ENCODE peak calls at places on chromosomes 16 and 17, in five cellular contexts. One of them, this sample, is unnamed.

GRCh38 chr17:59753522-59754467 is 46.3 kb downstream of the VMP1 start:
- DNase-seq in heart right ventricle: peak
- DNase-seq in cardiac muscle cell: peak
- DNase-seq in choroid plexus epithelial cell: peak
- DNase-seq in fibroblast of the aortic adventitia: peak
- DNase-seq in this sample: peak

GRCh38 chr16:10136916-10137315 is 45.3 kb downstream of the GRIN2A start:
- DNase-seq in choroid plexus epithelial cell: no peak
- DNase-seq in fibroblast of the aortic adventitia: no peak
- DNase-seq in heart right ventricle: no peak
- DNase-seq in cardiac muscle cell: no peak
- DNase-seq in this sample: no peak

GRCh38 chr17:50919321-50920040 is 53.3 kb upstream of the TOB1 start:
- DNase-seq in cardiac muscle cell: peak
- DNase-seq in heart right ventricle: peak
- DNase-seq in fibroblast of the aortic adventitia: peak
- DNase-seq in choroid plexus epithelial cell: peak
- DNase-seq in this sample: peak

GRCh38 chr17:65987988-65988387 is 203.9 kb downstream of the CEP112 start:
- DNase-seq in fibroblast of the aortic adventitia: peak
- DNase-seq in heart right ventricle: no peak
- DNase-seq in choroid plexus epithelial cell: peak
- DNase-seq in cardiac muscle cell: peak
- DNase-seq in this sample: peak

GRCh38 chr17:9566067-9566466 is 9.6 kb downstream of the STX8 start:
- DNase-seq in fibroblast of the aortic adventitia: peak
- DNase-seq in heart right ventricle: no peak
- DNase-seq in choroid plexus epithelial cell: peak
- DNase-seq in cardiac muscle cell: no peak
- DNase-seq in this sample: no peak

GRCh38 chr17:50889528-50890118 is 23.5 kb upstream of the TOB1 start:
- DNase-seq in cardiac muscle cell: no peak
- DNase-seq in choroid plexus epithelial cell: no peak
- DNase-seq in fibroblast of the aortic adventitia: no peak
- DNase-seq in heart right ventricle: no peak
- DNase-seq in this sample: no peak

GRCh38 chr16:31130336-31130812 is 5.2 kb downstream of the PRSS8 start:
- DNase-seq in fibroblast of the aortic adventitia: no peak
- DNase-seq in cardiac muscle cell: no peak
- DNase-seq in heart right ventricle: no peak
- DNase-seq in choroid plexus epithelial cell: no peak
- DNase-seq in this sample: no peak

GRCh38 chr16:4077083-4077714 is 39.0 kb downstream of the ADCY9 start:
- DNase-seq in fibroblast of the aortic adventitia: no peak
- DNase-seq in choroid plexus epithelial cell: no peak
- DNase-seq in cardiac muscle cell: no peak
- DNase-seq in heart right ventricle: no peak
- DNase-seq in this sample: no peak

GRCh38 chr16:83917152-83918120 is 18.5 kb downstream of the MLYCD start:
- DNase-seq in heart right ventricle: no peak
- DNase-seq in choroid plexus epithelial cell: no peak
- DNase-seq in cardiac muscle cell: no peak
- DNase-seq in fibroblast of the aortic adventitia: no peak
- DNase-seq in this sample: no peak

GRCh38 chr17:45043268-45043681 is 8.2 kb downstream of the DCAKD start:
- DNase-seq in fibroblast of the aortic adventitia: no peak
- DNase-seq in choroid plexus epithelial cell: no peak
- DNase-seq in cardiac muscle cell: no peak
- DNase-seq in heart right ventricle: no peak
- DNase-seq in this sample: no peak

GRCh38 chr17:297758-298157 is 54.8 kb downstream of the RPH3AL start:
- DNase-seq in heart right ventricle: no peak
- DNase-seq in fibroblast of the aortic adventitia: no peak
- DNase-seq in choroid plexus epithelial cell: no peak
- DNase-seq in cardiac muscle cell: no peak
- DNase-seq in this sample: no peak

GRCh38 chr16:70257391-70257790 is 5.7 kb upstream of the EXOSC6 start:
- DNase-seq in fibroblast of the aortic adventitia: peak
- DNase-seq in cardiac muscle cell: no peak
- DNase-seq in choroid plexus epithelial cell: no peak
- DNase-seq in heart right ventricle: no peak
- DNase-seq in this sample: no peak

GRCh38 chr16:4372578-4373355 is 1.1 kb downstream of the VASN start:
- DNase-seq in choroid plexus epithelial cell: no peak
- DNase-seq in fibroblast of the aortic adventitia: no peak
- DNase-seq in cardiac muscle cell: no peak
- DNase-seq in heart right ventricle: no peak
- DNase-seq in this sample: peak

GRCh38 chr16:1430759-1431496 is at the start of gene PERCC1:
- DNase-seq in fibroblast of the aortic adventitia: no peak
- DNase-seq in cardiac muscle cell: no peak
- DNase-seq in heart right ventricle: no peak
- DNase-seq in choroid plexus epithelial cell: no peak
- DNase-seq in this sample: no peak

GRCh38 chr16:77963185-77964044 is 58.9 kb upstream of the CLEC3A start:
- DNase-seq in heart right ventricle: no peak
- DNase-seq in cardiac muscle cell: no peak
- DNase-seq in fibroblast of the aortic adventitia: no peak
- DNase-seq in choroid plexus epithelial cell: peak
- DNase-seq in this sample: no peak

GRCh38 chr17:19263621-19264010 is 26.4 kb downstream of the EPN2 start:
- DNase-seq in heart right ventricle: no peak
- DNase-seq in choroid plexus epithelial cell: peak
- DNase-seq in fibroblast of the aortic adventitia: peak
- DNase-seq in cardiac muscle cell: no peak
- DNase-seq in this sample: peak

GRCh38 chr17:37744961-37745800 is at the start of gene HNF1B:
- DNase-seq in fibroblast of the aortic adventitia: no peak
- DNase-seq in cardiac muscle cell: no peak
- DNase-seq in heart right ventricle: no peak
- DNase-seq in choroid plexus epithelial cell: no peak
- DNase-seq in this sample: no peak

GRCh38 chr17:21005367-21005766 is 37.4 kb downstream of the USP22 start:
- DNase-seq in cardiac muscle cell: no peak
- DNase-seq in fibroblast of the aortic adventitia: no peak
- DNase-seq in choroid plexus epithelial cell: no peak
- DNase-seq in heart right ventricle: no peak
- DNase-seq in this sample: no peak

GRCh38 chr17:39360537-39360936 is 40.9 kb downstream of the FBXL20 start:
- DNase-seq in cardiac muscle cell: no peak
- DNase-seq in fibroblast of the aortic adventitia: no peak
- DNase-seq in choroid plexus epithelial cell: no peak
- DNase-seq in heart right ventricle: peak
- DNase-seq in this sample: no peak

GRCh38 chr17:47301161-47301560 is 22.6 kb upstream of the EFCAB13 start:
- DNase-seq in heart right ventricle: no peak
- DNase-seq in fibroblast of the aortic adventitia: no peak
- DNase-seq in choroid plexus epithelial cell: no peak
- DNase-seq in cardiac muscle cell: no peak
- DNase-seq in this sample: no peak

GRCh38 chr16:907819-908218 is 63.0 kb downstream of the LMF1 start:
- DNase-seq in choroid plexus epithelial cell: no peak
- DNase-seq in cardiac muscle cell: no peak
- DNase-seq in heart right ventricle: no peak
- DNase-seq in fibroblast of the aortic adventitia: no peak
- DNase-seq in this sample: no peak

GRCh38 chr17:58783380-58783779 is 27.7 kb downstream of the PPM1E start:
- DNase-seq in choroid plexus epithelial cell: no peak
- DNase-seq in cardiac muscle cell: no peak
- DNase-seq in fibroblast of the aortic adventitia: peak
- DNase-seq in heart right ventricle: no peak
- DNase-seq in this sample: no peak

GRCh38 chr17:81064746-81065475 is 30.0 kb downstream of the BAIAP2 start:
- DNase-seq in fibroblast of the aortic adventitia: peak
- DNase-seq in cardiac muscle cell: no peak
- DNase-seq in heart right ventricle: peak
- DNase-seq in choroid plexus epithelial cell: peak
- DNase-seq in this sample: peak

GRCh38 chr17:43714338-43715149 is 44.0 kb downstream of the SOST start:
- DNase-seq in choroid plexus epithelial cell: peak
- DNase-seq in heart right ventricle: no peak
- DNase-seq in cardiac muscle cell: no peak
- DNase-seq in fibroblast of the aortic adventitia: no peak
- DNase-seq in this sample: no peak
- H3K4me3 ChIP-seq in choroid plexus epithelial cell: no peak
- H3K4me3 ChIP-seq in heart right ventricle: no peak
- H3K4me3 ChIP-seq in cardiac muscle cell: no peak
- H3K4me3 ChIP-seq in fibroblast of the aortic adventitia: no peak
- H3K4me3 ChIP-seq in this sample: peak

DNA sequence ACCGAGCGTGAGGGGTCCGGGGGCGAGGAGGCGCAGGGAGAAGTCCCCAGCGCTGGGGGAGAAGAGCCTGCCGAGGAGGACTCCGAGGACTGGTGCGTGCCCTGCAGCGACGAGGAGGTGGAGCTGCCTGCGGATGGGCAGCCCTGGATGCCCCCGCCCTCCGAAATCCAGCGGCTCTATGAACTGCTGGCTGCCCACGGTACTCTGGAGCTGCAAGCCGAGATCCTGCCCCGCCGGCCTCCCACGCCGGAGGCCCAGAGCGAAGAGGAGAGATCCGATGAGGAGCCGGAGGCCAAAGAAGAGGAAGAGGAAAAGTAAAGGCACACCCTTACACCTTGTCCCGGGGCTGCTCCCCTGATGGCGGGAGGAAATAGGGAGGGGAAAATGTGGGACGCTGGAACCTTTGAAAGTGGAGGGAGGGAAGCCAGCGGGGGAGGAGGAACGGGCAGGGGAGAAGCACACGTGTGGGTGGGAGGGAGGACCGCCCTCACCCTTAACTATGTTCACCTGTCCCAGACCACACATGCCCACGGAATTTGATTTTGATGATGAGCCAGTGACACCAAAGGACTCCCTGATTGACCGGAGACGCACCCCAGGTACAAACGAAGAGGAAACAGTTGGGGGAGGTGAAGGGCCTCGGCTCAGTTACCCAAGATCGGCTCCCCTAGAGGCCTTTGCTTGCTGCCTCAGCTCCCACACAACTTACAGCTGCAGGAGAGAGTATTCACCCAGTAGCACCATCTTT is 916 bp downstream of the PAGR1 start:
- DNase-seq in fibroblast of the aortic adventitia: peak
- DNase-seq in cardiac muscle cell: peak
- DNase-seq in heart right ventricle: peak
- DNase-seq in choroid plexus epithelial cell: peak
- DNase-seq in this sample: peak
- TF ChIP-seq CTCF in fibroblast of the aortic adventitia: peak
- TF ChIP-seq CTCF in cardiac muscle cell: no peak
- TF ChIP-seq CTCF in heart right ventricle: peak
- TF ChIP-seq CTCF in choroid plexus epithelial cell: peak
- TF ChIP-seq CTCF in this sample: peak

GRCh38 chr17:79843917-79844815 is 4.9 kb upstream of the CBX4 start:
- DNase-seq in choroid plexus epithelial cell: peak
- DNase-seq in heart right ventricle: peak
- DNase-seq in fibroblast of the aortic adventitia: peak
- DNase-seq in cardiac muscle cell: peak
- DNase-seq in this sample: no peak

GRCh38 chr17:79843475-79843916 is 4.3 kb upstream of the CBX4 start:
- DNase-seq in heart right ventricle: no peak
- DNase-seq in choroid plexus epithelial cell: no peak
- DNase-seq in cardiac muscle cell: no peak
- DNase-seq in fibroblast of the aortic adventitia: no peak
- DNase-seq in this sample: no peak

GRCh38 chr17:79845601-79845949 is 6.3 kb upstream of the CBX4 start:
- DNase-seq in fibroblast of the aortic adventitia: peak
- DNase-seq in heart right ventricle: no peak
- DNase-seq in cardiac muscle cell: no peak
- DNase-seq in choroid plexus epithelial cell: no peak
- DNase-seq in this sample: no peak

GRCh38 chr17:79842656-79843474 is 3.6 kb upstream of the CBX4 start:
- DNase-seq in choroid plexus epithelial cell: no peak
- DNase-seq in cardiac muscle cell: no peak
- DNase-seq in fibroblast of the aortic adventitia: peak
- DNase-seq in heart right ventricle: no peak
- DNase-seq in this sample: no peak

DNA sequence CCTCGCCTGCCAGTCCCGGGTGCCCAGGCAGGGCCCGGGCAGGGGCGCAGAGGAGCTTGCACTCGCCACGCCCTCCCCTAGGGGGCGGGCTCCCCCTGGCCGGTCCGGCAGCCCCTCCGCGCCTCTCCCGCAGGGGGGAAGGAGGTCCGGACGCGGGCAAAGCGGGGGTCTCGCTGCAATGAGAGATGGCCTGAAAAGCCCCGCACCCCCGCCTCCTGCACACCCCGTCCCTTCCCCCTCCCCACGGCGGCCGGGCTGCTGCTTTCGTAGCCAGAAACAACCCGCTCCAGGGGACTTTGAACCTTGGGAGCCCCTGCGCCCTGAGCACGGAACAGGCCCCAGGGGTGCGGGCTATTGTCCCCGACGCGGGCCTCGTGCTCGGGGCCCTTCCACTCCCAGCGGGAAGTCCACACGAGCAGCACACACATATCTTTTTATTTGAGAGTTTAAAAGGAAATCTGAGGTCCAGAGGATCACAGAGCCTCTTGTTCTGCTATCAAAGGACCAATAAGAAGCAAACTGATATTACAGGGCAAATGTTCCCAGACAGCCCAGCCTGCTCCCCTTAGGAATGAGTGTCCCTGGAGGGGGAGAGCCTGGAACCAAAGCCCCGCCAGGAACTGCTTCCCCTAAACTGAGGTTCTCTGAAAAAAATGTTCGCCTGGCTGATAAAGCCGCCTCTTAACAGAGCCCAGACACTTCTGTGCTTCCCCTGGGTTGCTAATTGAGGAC is 5.8 kb upstream of the CBX4 start:
- DNase-seq in fibroblast of the aortic adventitia: peak
- DNase-seq in choroid plexus epithelial cell: no peak
- DNase-seq in heart right ventricle: peak
- DNase-seq in cardiac muscle cell: peak
- DNase-seq in this sample: no peak
- H3K4me3 ChIP-seq in fibroblast of the aortic adventitia: no peak
- H3K4me3 ChIP-seq in choroid plexus epithelial cell: peak
- H3K4me3 ChIP-seq in heart right ventricle: peak
- H3K4me3 ChIP-seq in cardiac muscle cell: peak
- H3K4me3 ChIP-seq in this sample: no peak

DNA sequence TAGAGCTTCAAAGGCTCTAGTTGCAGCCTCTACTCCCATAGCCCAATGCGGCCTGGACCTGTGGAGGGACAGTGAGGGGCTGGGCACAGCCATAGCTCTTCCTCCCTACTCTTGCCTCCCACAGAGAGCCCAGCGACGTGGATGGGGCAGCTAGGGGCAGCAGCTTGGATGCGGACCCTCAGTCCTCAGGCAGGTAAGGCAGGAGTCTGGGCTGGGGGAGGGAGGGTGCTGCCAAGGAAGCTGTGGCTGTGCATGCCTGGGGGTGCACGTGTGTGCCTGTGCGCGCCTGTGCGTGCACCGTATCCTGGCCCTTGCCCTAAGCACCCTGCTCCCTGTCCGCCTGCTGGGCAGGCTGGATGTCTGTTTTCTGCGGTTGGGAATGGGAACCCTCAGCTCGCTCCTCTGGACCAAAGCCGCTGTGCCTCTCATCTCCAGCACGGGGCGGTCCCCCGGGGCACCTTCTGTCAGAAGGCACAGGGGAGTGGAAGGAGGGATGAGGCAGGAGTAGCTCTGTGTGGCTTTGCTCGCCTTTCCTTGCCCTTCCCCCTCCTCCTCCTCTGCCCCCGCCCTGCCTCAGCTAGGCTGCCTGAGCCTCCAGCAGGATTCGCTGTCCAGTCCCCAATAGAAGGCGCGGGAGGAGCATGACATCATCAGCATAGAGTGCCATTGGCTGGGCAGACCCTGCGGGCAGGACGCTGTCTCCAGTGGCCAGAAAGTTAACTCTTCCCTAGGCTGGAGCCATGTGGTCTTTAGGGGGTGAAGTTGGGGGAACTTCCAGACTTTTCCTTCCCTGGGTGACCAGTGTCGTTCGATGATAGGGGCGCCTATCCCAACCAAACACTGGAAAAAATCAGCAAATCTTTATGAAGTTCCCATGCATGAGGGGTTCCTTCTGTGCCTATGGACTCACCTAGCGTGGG is 797 bp downstream of the PRCD start:
- DNase-seq in heart right ventricle: peak
- DNase-seq in cardiac muscle cell: peak
- DNase-seq in fibroblast of the aortic adventitia: peak
- DNase-seq in choroid plexus epithelial cell: peak
- DNase-seq in this sample: peak
- TF ChIP-seq CTCF in heart right ventricle: peak
- TF ChIP-seq CTCF in cardiac muscle cell: peak
- TF ChIP-seq CTCF in fibroblast of the aortic adventitia: peak
- TF ChIP-seq CTCF in choroid plexus epithelial cell: peak
- TF ChIP-seq CTCF in this sample: peak

This sample was measured in brain microvascular endothelial cell.